ENCODE peak calls at places on chromosomes 12 and 14, in four cellular contexts. M is K562, I is right lobe of liver, R is HCT116. J is an unnamed sample.

GRCh38 chr12:14239350-14239934 is 126.0 kb upstream of the ATF7IP start:
- DNase-seq in M (no peak), I (peak), R (no peak), J (no peak)

GRCh38 chr12:57661376-57661775 is 28.4 kb upstream of the B4GALNT1 start:
- DNase-seq in M (peak), I (no peak), R (no peak), J (no peak)

GRCh38 chr12:104928036-104928770 is 29.9 kb downstream of the SLC41A2 start:
- DNase-seq in M (no peak), I (no peak), R (no peak), J (no peak)

GRCh38 chr12:46267618-46268348 is 1.1 kb downstream of the SLC38A1 start:
- DNase-seq in M (peak), I (no peak), R (no peak), J (no peak)

GRCh38 chr12:57517187-57517586 is 3.1 kb downstream of the DDIT3 start:
- DNase-seq in M (no peak), I (no peak), R (no peak), J (no peak)

GRCh38 chr14:58912799-58913432 is 275.2 kb downstream of the DACT1 start:
- DNase-seq in M (no peak), I (no peak), R (no peak), J (no peak)

GRCh38 chr12:6552140-6552551 is 3.7 kb downstream of the IFFO1 start:
- DNase-seq in M (no peak), I (no peak), R (no peak), J (no peak)

GRCh38 chr14:49982522-49982951 is 89.7 kb downstream of the ARF6 start:
- DNase-seq in M (no peak), I (no peak), R (no peak), J (peak)

GRCh38 chr12:30447061-30447750 is 248.5 kb downstream of the IPO8 start:
- DNase-seq in M (no peak), I (no peak), R (no peak), J (no peak)

GRCh38 chr12:24222968-24223367 is 273.5 kb upstream of the SOX5 start:
- DNase-seq in M (no peak), I (no peak), R (no peak), J (no peak)

GRCh38 chr12:10722905-10723866 is at the start of gene YBX3:
- DNase-seq in M (peak), I (peak), R (peak), J (peak)

GRCh38 chr14:34733245-34733644 is 18.9 kb upstream of the CFL2 start:
- DNase-seq in M (no peak), I (no peak), R (peak), J (no peak)

GRCh38 chr14:99968156-99968920 is 96.9 kb upstream of the EVL start:
- DNase-seq in M (no peak), I (no peak), R (no peak), J (no peak)

GRCh38 chr12:53984901-53985357 is at the start of gene HOXC10:
- DNase-seq in M (peak), I (no peak), R (peak), J (peak)

GRCh38 chr14:22252591-22253178 is 336.3 kb downstream of the DAD1 start:
- DNase-seq in M (no peak), I (no peak), R (no peak), J (no peak)

GRCh38 chr14:53192023-53192422 is 38.9 kb upstream of the DDHD1 start:
- DNase-seq in M (no peak), I (no peak), R (no peak), J (no peak)

GRCh38 chr12:48175613-48176416 is 7.6 kb upstream of the CCDC184 start:
- DNase-seq in M (peak), I (no peak), R (no peak), J (no peak)

GRCh38 chr12:130716918-130717306 is 813 bp upstream of the RIMBP2 start:
- DNase-seq in M (no peak), I (no peak), R (no peak), J (no peak)

GRCh38 chr12:92698466-92698865 is 4.3 kb upstream of the PLEKHG7 start:
- DNase-seq in M (no peak), I (no peak), R (no peak), J (no peak)

GRCh38 chr14:68576496-68577244 is 216.2 kb downstream of the ZFP36L1 start:
- DNase-seq in M (peak), I (no peak), R (peak), J (no peak)

GRCh38 chr12:68944296-68945076 is 11.5 kb upstream of the CPM start:
- DNase-seq in M (no peak), I (no peak), R (no peak), J (no peak)

GRCh38 chr14:50823051-50823762 is 7.8 kb downstream of the NIN start:
- DNase-seq in M (no peak), I (no peak), R (no peak), J (no peak)

GRCh38 chr12:2877959-2878732 is 1.1 kb downstream of the RHNO1 start:
- DNase-seq in M (peak), I (no peak), R (no peak), J (no peak)

GRCh38 chr14:67569011-67569650 is 30.9 kb downstream of the PIGH start:
- DNase-seq in M (no peak), I (no peak), R (no peak), J (peak)

GRCh38 chr14:35963209-35963608 is 137.1 kb downstream of the BRMS1L start:
- DNase-seq in M (peak), I (no peak), R (peak), J (no peak)

GRCh38 chr14:52835122-52835903 is 43.9 kb upstream of the GNPNAT1 start:
- DNase-seq in M (peak), I (no peak), R (peak), J (peak)

GRCh38 chr14:60736494-60736893 is 1.9 kb downstream of the MNAT1 start:
- DNase-seq in M (no peak), I (no peak), R (no peak), J (no peak)

GRCh38 chr14:60738843-60739508 is 4.4 kb downstream of the MNAT1 start:
- DNase-seq in M (no peak), I (no peak), R (no peak), J (no peak)

GRCh38 chr14:60732840-60733483 is 1.6 kb upstream of the MNAT1 start:
- DNase-seq in M (no peak), I (no peak), R (no peak), J (no peak)

DNA sequence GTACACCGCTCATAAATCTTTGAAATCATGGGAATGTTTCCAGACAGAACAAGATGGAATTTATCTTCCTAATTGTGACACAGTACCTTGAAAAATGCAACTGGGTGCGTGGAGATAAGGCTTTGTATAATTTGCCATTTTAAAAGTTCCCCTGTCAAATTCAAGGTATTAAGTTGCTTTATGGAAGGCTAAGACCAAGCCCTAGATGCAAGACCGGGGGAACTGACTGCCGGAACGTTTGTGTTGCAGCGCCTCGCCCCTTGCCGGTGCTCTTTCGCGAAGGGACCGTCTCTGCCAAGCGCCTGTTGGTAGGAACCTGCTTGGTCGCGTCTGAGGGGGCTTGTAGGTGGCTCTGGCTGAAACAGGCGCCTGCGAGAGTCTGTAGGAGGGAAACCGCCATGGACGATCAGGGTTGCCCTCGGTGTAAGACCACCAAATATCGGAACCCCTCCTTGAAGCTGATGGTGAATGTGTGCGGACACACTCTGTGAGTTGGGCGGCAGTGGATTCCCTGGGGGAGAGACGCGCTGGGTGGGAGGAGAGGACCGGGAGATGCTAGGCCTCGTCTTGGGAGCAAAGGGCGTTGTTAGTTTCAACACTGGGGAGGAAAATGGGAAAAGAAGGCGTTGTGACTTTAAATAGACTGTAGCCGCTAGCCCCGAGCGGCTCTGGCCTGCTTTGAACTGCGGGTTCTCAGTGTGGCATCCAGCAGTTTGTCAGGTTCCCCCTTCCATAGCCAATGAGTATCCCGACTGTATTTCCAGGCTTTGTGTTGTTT is at the start of gene MNAT1:
- DNase-seq in M (peak), I (peak), R (peak), J (peak)
- TF ChIP-seq POLR2A in M (peak), I (peak), R (peak), J (no peak)

DNA sequence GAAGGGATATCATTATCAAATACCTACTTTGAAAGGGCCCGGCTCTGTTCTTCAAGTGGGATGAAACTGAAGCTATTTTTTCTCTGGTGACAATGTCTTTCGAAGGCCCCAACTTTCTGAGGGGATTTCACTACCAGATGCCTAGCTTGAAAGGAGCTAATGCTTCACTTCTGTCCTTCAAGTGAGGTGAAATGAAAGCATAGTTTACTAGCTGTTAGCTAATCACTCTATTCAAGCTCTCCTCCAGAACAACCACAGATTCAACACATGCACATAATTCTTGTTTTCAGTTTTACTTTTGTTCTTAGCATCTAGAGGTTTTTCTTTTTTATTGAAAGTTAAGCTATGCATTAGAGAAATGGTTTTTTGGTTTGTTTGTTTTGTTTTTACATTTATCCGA is 571.4 kb downstream of the NOVA1 start:
- DNase-seq in M (no peak), I (no peak), R (no peak), J (no peak)
- TF ChIP-seq POLR2A in M (no peak), I (no peak), R (no peak), J (no peak)

GRCh38 chr14:54909763-54910162 is 7.1 kb upstream of the GCH1 start:
- DNase-seq in M (no peak), I (no peak), R (no peak), J (no peak)

GRCh38 chr14:54906075-54906474 is 3.4 kb upstream of the GCH1 start:
- DNase-seq in M (no peak), I (no peak), R (no peak), J (no peak)

GRCh38 chr14:54902521-54903420 is at the start of gene GCH1:
- DNase-seq in M (peak), I (peak), R (peak), J (peak)

DNA sequence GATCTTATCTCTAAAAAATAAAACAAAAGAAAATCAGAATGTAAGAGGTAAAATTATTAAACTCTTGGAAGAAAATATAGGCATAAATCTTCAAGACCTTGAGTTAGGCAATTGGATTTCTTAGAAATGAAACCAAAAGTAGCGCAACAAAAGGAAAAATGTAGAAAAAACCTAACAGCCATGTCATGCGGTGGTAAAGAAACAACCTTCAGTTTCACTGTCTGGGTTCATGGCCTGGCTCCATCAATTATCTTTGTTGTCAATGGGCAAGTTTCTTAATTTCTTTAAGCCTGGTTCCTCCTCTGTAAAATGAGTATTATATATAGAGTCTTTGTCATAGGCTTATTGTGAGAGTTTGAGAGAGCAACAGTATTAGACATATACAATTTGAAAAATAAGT is 5.6 kb upstream of the GCH1 start:
- DNase-seq in M (no peak), I (no peak), R (no peak), J (no peak)
- TF ChIP-seq POLR2A in M (no peak), I (no peak), R (no peak), J (no peak)

DNA sequence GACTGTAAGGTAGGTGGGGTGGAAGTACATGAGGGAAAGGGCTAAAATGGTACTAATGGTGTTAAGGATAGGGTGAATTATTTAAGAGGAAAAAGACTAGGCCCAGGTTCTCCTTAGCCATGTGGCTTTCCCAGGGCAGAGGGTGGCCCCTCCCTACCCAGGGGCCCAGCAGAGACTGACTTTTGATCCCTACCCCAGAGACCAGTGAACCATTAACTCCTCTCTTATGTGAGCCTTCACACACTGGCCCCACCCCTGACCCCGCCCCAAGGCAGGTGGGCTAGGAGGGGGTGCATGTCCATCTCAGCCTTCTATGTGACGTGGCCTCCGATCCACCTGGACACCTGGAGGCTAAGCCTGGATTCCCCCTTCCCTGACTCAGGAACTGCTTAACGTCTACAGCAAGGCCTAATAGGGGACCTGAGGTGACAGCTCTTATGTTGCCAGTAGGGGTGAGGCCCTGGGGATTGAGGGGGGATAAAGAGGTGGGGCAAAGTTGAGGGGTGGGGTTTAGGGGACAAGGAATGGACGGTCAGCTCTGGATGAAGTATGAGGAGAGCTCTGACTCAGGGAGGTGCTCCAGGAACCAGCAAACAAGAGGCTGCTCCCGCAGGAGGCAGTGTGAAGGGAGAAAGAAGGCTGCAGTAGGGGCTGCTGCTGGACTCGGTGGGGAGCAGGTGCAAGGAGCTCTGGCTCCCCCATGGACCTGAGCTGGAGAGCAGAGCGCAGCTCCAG is 765 bp downstream of the SLC39A5 start:
- DNase-seq in M (no peak), I (peak), R (no peak), J (no peak)
- TF ChIP-seq POLR2A in M (no peak), I (no peak), R (no peak), J (no peak)

GRCh38 chr12:124457287-124458219 is 109.9 kb downstream of the NCOR2 start:
- DNase-seq in M (no peak), I (peak), R (no peak), J (peak)

GRCh38 chr12:124460771-124461170 is 106.6 kb downstream of the NCOR2 start:
- DNase-seq in M (no peak), I (no peak), R (no peak), J (no peak)

GRCh38 chr12:124458220-124458991 is 109.0 kb downstream of the NCOR2 start:
- DNase-seq in M (no peak), I (no peak), R (no peak), J (no peak)

GRCh38 chr12:124459852-124460645 is 107.4 kb downstream of the NCOR2 start:
- DNase-seq in M (no peak), I (no peak), R (no peak), J (no peak)

GRCh38 chr12:124458992-124459851 is 108.2 kb downstream of the NCOR2 start:
- DNase-seq in M (no peak), I (no peak), R (no peak), J (no peak)
- TF ChIP-seq POLR2A in M (no peak), I (no peak), R (no peak), J (no peak)

GRCh38 chr14:75049731-75050201 is 1.5 kb downstream of the MLH3 start:
- DNase-seq in M (no peak), I (no peak), R (no peak), J (no peak)

GRCh38 chr14:75053396-75054289 is 2.4 kb upstream of the MLH3 start:
- DNase-seq in M (no peak), I (no peak), R (no peak), J (no peak)

GRCh38 chr14:75051556-75051899 is 261 bp upstream of the MLH3 start:
- DNase-seq in M (no peak), I (no peak), R (no peak), J (no peak)

GRCh38 chr14:75049136-75049535 is 2.1 kb downstream of the MLH3 start:
- DNase-seq in M (no peak), I (no peak), R (no peak), J (no peak)

DNA sequence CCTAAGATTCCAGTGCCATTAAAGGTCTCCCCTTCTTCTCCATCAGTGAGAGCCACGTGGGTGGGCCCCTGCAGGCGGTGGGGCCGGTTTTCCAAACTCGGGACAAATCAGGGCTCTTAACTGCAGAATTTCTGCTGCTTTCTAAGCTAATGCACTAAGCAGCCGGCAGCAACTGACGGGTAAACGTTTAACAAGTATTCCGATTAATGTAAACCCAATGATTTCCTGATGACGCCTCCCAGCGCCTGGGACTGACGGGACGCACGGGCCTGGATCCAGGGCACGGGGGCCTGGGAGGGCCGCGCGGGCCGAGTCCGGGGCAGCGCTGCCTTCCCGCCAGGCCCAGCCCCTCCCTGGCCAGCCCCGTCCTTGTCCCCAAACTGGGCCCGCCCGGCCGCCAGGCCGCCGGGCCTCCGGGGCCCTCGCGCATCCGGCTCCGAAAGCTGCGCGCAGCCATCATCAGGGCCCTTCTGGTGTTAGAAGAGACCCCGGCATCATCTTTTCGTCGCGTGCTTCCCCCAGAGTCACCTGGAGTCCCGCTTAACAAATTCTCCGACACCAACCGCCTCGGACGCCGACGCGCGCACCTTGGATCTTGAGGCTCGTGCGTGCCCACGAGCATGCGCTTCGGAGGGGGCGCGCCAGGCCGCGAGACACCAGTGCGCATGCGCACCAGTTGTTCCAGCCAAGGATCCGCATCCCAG is at the start of gene MLH3:
- DNase-seq in M (peak), I (peak), R (peak), J (peak)
- TF ChIP-seq POLR2A in M (peak), I (peak), R (no peak), J (no peak)

DNA sequence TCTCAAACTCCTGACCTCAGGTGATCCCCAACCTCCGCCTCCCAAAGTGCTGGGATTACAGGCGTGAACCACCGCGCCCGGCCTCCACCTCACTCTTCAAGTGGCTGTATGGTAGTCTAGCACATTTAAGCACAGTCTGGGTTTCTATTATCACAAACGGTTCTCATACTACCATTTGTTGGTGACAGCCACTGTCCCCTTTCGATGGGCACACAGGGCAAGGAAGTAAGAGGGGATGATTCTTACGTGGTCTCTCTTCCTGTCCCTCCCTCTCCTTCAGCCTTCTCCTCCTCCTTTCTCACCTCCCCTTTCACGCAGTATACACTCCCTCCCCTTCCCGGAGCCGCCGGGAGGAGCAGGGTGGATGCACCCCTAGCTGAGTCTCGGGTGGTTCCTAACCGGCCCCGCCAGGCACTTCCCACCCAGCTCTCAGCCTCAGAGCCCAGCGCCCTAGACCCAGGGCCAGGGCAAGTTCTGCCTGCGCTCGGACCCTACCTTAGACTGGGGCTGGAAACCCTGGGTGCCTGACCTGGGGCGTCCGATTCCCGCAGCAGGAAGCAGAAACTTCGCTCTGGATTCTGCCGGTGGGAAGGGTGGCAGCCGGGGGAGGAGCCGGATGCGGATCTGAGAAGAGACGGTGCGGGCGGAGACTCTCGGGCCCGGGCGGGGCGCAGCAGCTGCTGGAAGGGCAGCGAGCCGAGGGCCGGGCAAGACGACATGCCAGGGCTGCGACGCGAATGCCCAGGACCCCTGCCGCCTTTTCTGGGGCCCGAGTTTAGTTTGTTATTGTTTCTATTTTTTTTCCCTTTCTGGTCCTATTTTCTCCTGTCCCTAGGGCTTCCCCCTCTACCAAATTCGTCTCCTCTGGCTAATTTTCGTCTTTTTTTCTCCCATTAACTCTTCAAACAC is at the start of gene TEP1:
- DNase-seq in M (peak), I (peak), R (peak), J (peak)
- TF ChIP-seq POLR2A in M (peak), I (peak), R (no peak), J (no peak)